ENCODE peak calls at places on chromosomes 6 and 20, in seven cellular contexts. J is OCI-LY7, C is body of pancreas, N is pancreas, L is GM23338, T is progenitor cell of endocrine pancreas, I is GM13977. V is an unnamed sample.

GRCh38 chr6:114342826-114343781 is at the start of gene HS3ST5:
- DNase-seq in L (peak; percentile 91), J (no peak), N (peak; percentile 13), C (peak; percentile 25), T (peak; percentile 63), I (peak; percentile 53), V (no peak)

GRCh38 chr20:39676236-39676635 is 714.1 kb downstream of the DHX35 start:
- DNase-seq in J (no peak), N (no peak), T (no peak), I (no peak), L (no peak), C (no peak), V (no peak)

GRCh38 chr6:31293343-31293742 is 21.5 kb upstream of the HLA-C start:
- DNase-seq in N (no peak), L (peak; percentile 74), T (peak; percentile 25), C (no peak), J (no peak), I (no peak), V (no peak)

GRCh38 chr6:4185419-4185818 is 50.0 kb upstream of the ECI2 start:
- DNase-seq in J (no peak), L (no peak), I (no peak), T (no peak), C (no peak), N (no peak), V (no peak)

GRCh38 chr6:42294759-42295158 is 77.1 kb upstream of the MRPS10 start:
- DNase-seq in J (no peak), C (no peak), T (no peak), N (no peak), I (no peak), L (no peak), V (no peak)

GRCh38 chr6:40477246-40478126 is 109.7 kb downstream of the LRFN2 start:
- DNase-seq in N (no peak), T (no peak), J (no peak), C (no peak), I (no peak), L (peak; percentile 62), V (no peak)

GRCh38 chr6:1596088-1596852 is 13.4 kb upstream of the FOXC1 start:
- DNase-seq in L (peak; percentile 82), T (peak; percentile 65), C (peak; percentile 78), N (peak; percentile 47), J (peak; percentile 54), I (peak; percentile 87), V (peak; percentile 50)

GRCh38 chr6:157514659-157515496 is 133.9 kb downstream of the ZDHHC14 start:
- DNase-seq in L (no peak), N (no peak), T (no peak), C (no peak), I (no peak), J (no peak), V (no peak)

GRCh38 chr20:63751471-63752271 is 12.1 kb downstream of the SLC2A4RG start:
- DNase-seq in T (no peak), N (no peak), L (peak; percentile 61), J (no peak), C (no peak), I (peak; percentile 27), V (no peak)

GRCh38 chr6:46005254-46005653 is 10.4 kb downstream of the CLIC5 start:
- DNase-seq in L (no peak), N (no peak), J (no peak), I (no peak), T (no peak), C (no peak), V (no peak)

GRCh38 chr20:31788578-31788977 is 30.6 kb upstream of the MYLK2 start:
- DNase-seq in J (no peak), C (no peak), L (peak; percentile 58), N (no peak), I (no peak), T (no peak), V (no peak)

GRCh38 chr6:12602951-12603710 is 113.4 kb upstream of the PHACTR1 start:
- DNase-seq in C (peak; percentile 26), J (peak; percentile 77), N (no peak), I (no peak), L (peak; percentile 62), T (no peak), V (no peak)

GRCh38 chr6:38113810-38114577 is 294.5 kb downstream of the ZFAND3 start:
- DNase-seq in C (no peak), N (no peak), L (no peak), T (no peak), I (no peak), J (no peak), V (no peak)

GRCh38 chr6:168371989-168372711 is 52.6 kb upstream of the DACT2 start:
- DNase-seq in C (no peak), N (no peak), J (no peak), T (no peak), L (no peak), I (no peak), V (no peak)

GRCh38 chr6:154356690-154357089 is at the start of gene IPCEF1:
- DNase-seq in I (no peak), L (no peak), C (no peak), N (no peak), J (peak; percentile 7), T (no peak), V (no peak)

GRCh38 chr6:84074988-84075781 is 41.6 kb downstream of the MRAP2 start:
- DNase-seq in L (peak; percentile 78), T (no peak), I (no peak), J (no peak), C (no peak), N (no peak), V (no peak)

GRCh38 chr6:124203812-124204167 is 400.1 kb downstream of the NKAIN2 start:
- DNase-seq in C (no peak), J (no peak), L (no peak), N (no peak), T (no peak), I (no peak), V (no peak)

GRCh38 chr20:4989570-4989969 is 11.7 kb downstream of the SLC23A2 start:
- DNase-seq in L (no peak), T (no peak), N (no peak), C (no peak), I (no peak), J (peak; percentile 83), V (no peak)

GRCh38 chr20:58718121-58718563 is 25.5 kb downstream of the NPEPL1 start:
- DNase-seq in N (no peak), L (no peak), J (no peak), T (no peak), I (no peak), C (peak; percentile 7), V (no peak)

GRCh38 chr20:61683721-61684120 is 382.0 kb downstream of the TAF4 start:
- DNase-seq in C (no peak), L (no peak), T (no peak), J (no peak), N (no peak), I (no peak), V (no peak)

GRCh38 chr20:61686081-61686936 is 379.4 kb downstream of the TAF4 start:
- DNase-seq in I (no peak), N (no peak), C (no peak), L (no peak), T (no peak), J (no peak), V (no peak)

GRCh38 chr20:61684136-61684535 is 381.5 kb downstream of the TAF4 start:
- DNase-seq in J (no peak), T (no peak), I (no peak), N (no peak), L (no peak), C (no peak), V (no peak)

GRCh38 chr20:61684583-61685235 is 381.0 kb downstream of the TAF4 start:
- DNase-seq in T (no peak), C (no peak), J (no peak), I (no peak), N (no peak), L (no peak), V (no peak)

DNA sequence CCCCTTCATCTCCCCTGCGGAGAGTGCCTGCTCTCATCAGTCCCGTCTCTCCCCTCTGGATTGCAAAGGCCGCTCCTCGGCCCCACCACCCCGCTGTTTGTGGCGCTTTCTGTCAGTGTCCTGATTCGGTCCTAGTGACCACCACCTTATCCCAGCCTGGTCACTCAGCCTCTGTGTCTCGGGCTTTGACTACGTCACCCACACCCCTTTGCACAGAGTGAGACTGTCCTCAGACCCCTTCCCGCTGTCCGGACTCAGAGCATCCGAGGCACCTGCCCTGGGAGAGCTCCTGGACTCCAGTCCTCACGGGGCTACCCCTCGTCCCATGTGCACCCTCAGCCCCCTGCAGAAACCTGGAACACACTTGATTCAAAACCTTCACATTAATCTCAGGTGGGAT is 380.2 kb downstream of the TAF4 start:
- DNase-seq in T (no peak), L (no peak), J (no peak), I (no peak), C (no peak), N (no peak), V (no peak)
- TF ChIP-seq CTCF in T (no peak), L (no peak), J (no peak), I (no peak), C (no peak), N (no peak), V (no peak)

GRCh38 chr6:109396319-109396718 is 14.1 kb upstream of the CD164 start:
- DNase-seq in N (no peak), L (no peak), J (no peak), C (no peak), I (no peak), T (no peak), V (no peak)

GRCh38 chr6:109393882-109394281 is 11.6 kb upstream of the CD164 start:
- DNase-seq in T (no peak), L (no peak), J (no peak), I (no peak), N (no peak), C (no peak), V (no peak)

GRCh38 chr6:109397020-109397419 is 14.8 kb upstream of the CD164 start:
- DNase-seq in I (no peak), C (no peak), N (no peak), L (peak; percentile 36), J (no peak), T (no peak), V (no peak)
- TF ChIP-seq CTCF in I (peak; percentile 8), C (no peak), N (no peak), L (peak; percentile 65), J (peak; percentile 57), T (peak; percentile 23), V (no peak)

GRCh38 chr20:3686867-3687321 is 5.1 kb upstream of the ADAM33 start:
- DNase-seq in J (no peak), I (no peak), N (no peak), L (no peak), T (no peak), C (peak; percentile 30), V (no peak)
- TF ChIP-seq CTCF in J (no peak), I (no peak), N (no peak), L (peak; percentile 53), T (no peak), C (no peak), V (no peak)

GRCh38 chr20:22866757-22867425 is 168.2 kb upstream of the SSTR4 start:
- DNase-seq in T (no peak), L (no peak), I (no peak), N (no peak), J (no peak), C (no peak), V (no peak)

GRCh38 chr20:22861990-22862389 is 173.1 kb upstream of the SSTR4 start:
- DNase-seq in I (no peak), C (no peak), J (no peak), L (no peak), T (no peak), N (no peak), V (no peak)

GRCh38 chr20:22861231-22861980 is 173.7 kb upstream of the SSTR4 start:
- DNase-seq in I (no peak), L (no peak), T (no peak), C (no peak), J (no peak), N (no peak), V (no peak)

GRCh38 chr20:22863881-22864280 is 171.2 kb upstream of the SSTR4 start:
- DNase-seq in L (no peak), J (no peak), I (no peak), C (no peak), T (no peak), N (no peak), V (no peak)

GRCh38 chr20:22862645-22863230 is 172.4 kb upstream of the SSTR4 start:
- DNase-seq in N (no peak), I (no peak), L (peak; percentile 19), C (no peak), J (no peak), T (no peak), V (no peak)
- TF ChIP-seq CTCF in N (no peak), I (no peak), L (no peak), C (no peak), J (no peak), T (no peak), V (no peak)